ENCODE peak calls at places on chromosomes 4 and X, in five cellular contexts. D is prostate gland, P is Caco-2, I is psoas muscle, L is keratinocyte. A is an unnamed sample. For H3K36me3, the result is how much of the 10 kb centered on the place peaks cover.

GRCh38 chr4:3387943-3388348 is 53.8 kb upstream of the HGFAC start:
- DNase-seq in P (no peak), L (peak), I (peak), D (peak), A (peak)

GRCh38 chrX:101550362-101550761 is at the start of gene ARMCX1:
- DNase-seq in P (no peak), I (peak), D (peak), L (no peak), A (no peak)

GRCh38 chr4:129355529-129355928 is 259.6 kb downstream of the C4orf33 start:
- DNase-seq in D (no peak), L (no peak), I (no peak), P (no peak), A (no peak)

GRCh38 chr4:169956441-169956840 is 69.8 kb downstream of the MFAP3L start:
- DNase-seq in I (no peak), P (no peak), D (no peak), L (no peak), A (no peak)

GRCh38 chr4:36088542-36088941 is 155.8 kb downstream of the ARAP2 start:
- DNase-seq in D (peak), L (no peak), I (no peak), P (no peak), A (no peak)

GRCh38 chr4:61301285-61301684 is 101.2 kb downstream of the ADGRL3 start:
- DNase-seq in D (no peak), L (no peak), P (no peak), I (no peak), A (no peak)

GRCh38 chr4:183766140-183766539 is 107.0 kb downstream of the TRAPPC11 start:
- DNase-seq in D (no peak), P (no peak), I (no peak), L (no peak), A (no peak)

GRCh38 chr4:107824367-107825071 is at the start of gene SGMS2:
- DNase-seq in I (peak), D (peak), P (peak), L (peak), A (peak)

GRCh38 chrX:40176256-40176978 is 78.7 kb upstream of the BCOR start:
- DNase-seq in I (peak), P (peak), L (no peak), D (peak), A (peak)

GRCh38 chr4:132763465-132763864 is 385.6 kb upstream of the PCDH10 start:
- DNase-seq in L (no peak), P (no peak), I (no peak), D (no peak), A (no peak)

GRCh38 chrX:101759000-101759399 is 99.3 kb upstream of the ARMCX2 start:
- DNase-seq in L (no peak), I (no peak), D (peak), P (peak), A (no peak)

GRCh38 chrX:53678667-53679066 is 7.9 kb downstream of the HUWE1 start:
- DNase-seq in I (no peak), L (no peak), P (no peak), D (no peak), A (no peak)

GRCh38 chrX:53684415-53685192 is 1.9 kb downstream of the HUWE1 start:
- DNase-seq in P (no peak), L (no peak), D (no peak), I (no peak), A (no peak)

GRCh38 chrX:53683556-53684414 is 2.7 kb downstream of the HUWE1 start:
- DNase-seq in I (peak), L (peak), P (peak), D (peak), A (peak)

GRCh38 chrX:53682885-53683555 is 3.5 kb downstream of the HUWE1 start:
- DNase-seq in P (peak), L (no peak), D (no peak), I (peak), A (no peak)

GRCh38 chrX:53681661-53682060 is 4.9 kb downstream of the HUWE1 start:
- DNase-seq in L (no peak), D (no peak), I (no peak), P (no peak), A (no peak)
- TF ChIP-seq CTCF in L (no peak), D (no peak), I (no peak), P (no peak), A (no peak)

GRCh38 chr4:78517050-78517652 is 34.4 kb upstream of the ANXA3 start:
- DNase-seq in L (no peak), D (no peak), P (peak), I (no peak), A (no peak)
- H3K36me3 ChIP-seq in L (under half), D (under half), P (under half), I (under half), A (under half)

GRCh38 chr4:118014831-118015230 is 19.5 kb upstream of the NDST3 start:
- DNase-seq in D (no peak), P (no peak), I (no peak), L (no peak), A (no peak)

GRCh38 chr4:118012142-118012541 is 22.1 kb upstream of the NDST3 start:
- DNase-seq in L (no peak), I (no peak), P (no peak), D (no peak), A (no peak)
- TF ChIP-seq CTCF in L (peak), I (no peak), P (no peak), D (no peak), A (no peak)

DNA sequence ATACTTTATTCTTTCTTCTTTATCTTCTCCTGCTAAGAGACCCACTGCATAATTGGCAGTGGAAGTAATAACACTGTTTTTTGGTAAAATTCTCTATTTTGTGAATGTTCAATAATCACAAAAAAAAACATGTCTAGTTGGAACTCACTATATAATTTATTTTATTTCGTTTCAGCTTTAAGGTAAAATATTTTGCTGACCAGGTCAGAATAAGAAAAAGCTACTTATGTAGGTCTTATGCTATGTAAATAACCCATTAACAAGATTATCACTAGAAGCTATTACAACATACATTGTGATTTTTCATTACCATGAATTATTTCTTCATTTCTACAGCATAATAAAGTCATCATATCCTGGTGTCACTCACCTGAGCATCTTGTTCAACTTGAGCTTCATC is 19.3 kb downstream of the ANXA5 start:
- DNase-seq in I (no peak), L (no peak), P (no peak), D (no peak), A (no peak)
- H3K36me3 ChIP-seq in I (half or more), L (under half), P (under half), D (under half), A (under half)

A was measured in right lobe of liver.